ENCODE peak calls at places on chromosomes 11 and 22, in eight cellular contexts. U is hypothalamus, W is nucleus accumbens, S is NCI-H1417, Z is iPS DF 6.9, A is activated T-cell treated with anti-CD3 and anti-CD28 coated beads for 24 hours, C is T-cell, N is colonic mucosa. I is an unnamed sample.

GRCh38 chr11:44885919-44886318 is 64.8 kb downstream of the TP53I11 start:
- DNase-seq in U (no peak), W (no peak), S (no peak), Z (no peak), A (no peak), C (no peak), N (no peak), I (no peak)

GRCh38 chr11:57325735-57326048 is 940 bp upstream of the TNKS1BP1 start:
- DNase-seq in U (no peak), W (no peak), S (no peak), Z (no peak), A (no peak), C (no peak), N (peak), I (no peak)

GRCh38 chr11:65132988-65133700 is 1.2 kb downstream of the SYVN1 start:
- DNase-seq in U (no peak), W (no peak), S (no peak), Z (no peak), A (no peak), C (no peak), N (peak), I (peak)

GRCh38 chr22:45518580-45518991 is 15.9 kb downstream of the FBLN1 start:
- DNase-seq in U (no peak), W (no peak), S (no peak), Z (no peak), A (no peak), C (no peak), N (no peak), I (no peak)

GRCh38 chr11:60165538-60165937 is 17.3 kb downstream of the MS4A6A start:
- DNase-seq in U (no peak), W (no peak), S (no peak), Z (no peak), A (no peak), C (no peak), N (no peak), I (no peak)

GRCh38 chr22:45238431-45239377 is 2.0 kb downstream of the KIAA0930 start:
- DNase-seq in U (no peak), W (no peak), S (no peak), Z (no peak), A (no peak), C (no peak), N (no peak), I (no peak)

GRCh38 chr11:11968511-11969280 is 39.7 kb downstream of the DKK3 start:
- DNase-seq in U (no peak), W (no peak), S (no peak), Z (no peak), A (no peak), C (no peak), N (no peak), I (no peak)

GRCh38 chr11:113806403-113806802 is 26.8 kb downstream of the CLDN25 start:
- DNase-seq in U (no peak), W (no peak), S (peak), Z (peak), A (no peak), C (no peak), N (peak), I (no peak)

GRCh38 chr11:94185387-94186084 is 56.9 kb downstream of the PANX1 start:
- DNase-seq in U (no peak), W (no peak), S (no peak), Z (no peak), A (no peak), C (no peak), N (no peak), I (no peak)

GRCh38 chr22:29053048-29053702 is 8.5 kb downstream of the C22orf31 start:
- DNase-seq in U (no peak), W (no peak), S (no peak), Z (no peak), A (no peak), C (no peak), N (no peak), I (no peak)

GRCh38 chr22:42725606-42726355 is 5.1 kb upstream of the A4GALT start:
- DNase-seq in U (no peak), W (no peak), S (no peak), Z (no peak), A (no peak), C (no peak), N (no peak), I (no peak)

GRCh38 chr22:37601203-37601539 is 7.5 kb upstream of the GGA1 start:
- DNase-seq in U (no peak), W (no peak), S (no peak), Z (no peak), A (no peak), C (no peak), N (no peak), I (no peak)

GRCh38 chr22:22068025-22068424 is 85.4 kb upstream of the TOP3B start:
- DNase-seq in U (no peak), W (no peak), S (no peak), Z (no peak), A (no peak), C (no peak), N (no peak), I (no peak)

GRCh38 chr11:8017894-8018741 is 31.0 kb downstream of the EIF3F start:
- DNase-seq in U (peak), W (no peak), S (no peak), Z (no peak), A (no peak), C (no peak), N (peak), I (no peak)